ENCODE peak calls at places on chromosomes 6 and 20, in eight cellular contexts. S is LoVo; N is effector CD4-positive, alpha-beta T cell; T is lung; P is GDM1; J is non-pigmented ciliary epithelial cell; L is T-helper 2 cell treated with Interferon-gamma antibody and Interleukin-4, amounts not matched to agents 5 μg/mL and 100 μg/mL, for 36 hours; M is activated T-helper 1 cell treated with anti-CD3 and anti-CD28 coated beads, Interleukin-2, amount 50 U/mL, for 16 hours. F is an unnamed sample.

GRCh38 chr20:63346131-63347080 is 14.7 kb downstream of the CHRNA4 start:
- DNase-seq in J (no peak), M (no peak), L (no peak), T (no peak), P (no peak), S (no peak), N (no peak), F (no peak)

GRCh38 chr6:30613251-30614043 is 3.6 kb downstream of the PPP1R10 start:
- DNase-seq in N (no peak), S (no peak), P (no peak), L (no peak), T (no peak), M (no peak), J (no peak), F (no peak)

GRCh38 chr6:147285087-147285855 is 81.1 kb downstream of the STXBP5 start:
- DNase-seq in N (no peak), S (peak), T (no peak), L (no peak), M (no peak), J (peak), P (no peak), F (peak)

GRCh38 chr6:31462964-31463940 is 34.7 kb upstream of the MICB start:
- DNase-seq in J (peak), M (peak), P (no peak), L (peak), S (peak), T (peak), N (peak), F (peak)

GRCh38 chr6:12339808-12340487 is 49.8 kb downstream of the EDN1 start:
- DNase-seq in J (no peak), N (no peak), L (no peak), T (no peak), S (no peak), P (no peak), M (no peak), F (no peak)

GRCh38 chr6:3789018-3789895 is 37.7 kb upstream of the PXDC1 start:
- DNase-seq in L (no peak), N (no peak), P (no peak), M (no peak), J (no peak), T (no peak), S (no peak), F (no peak)

GRCh38 chr6:166595061-166595780 is 8.7 kb upstream of the RAMACL start:
- DNase-seq in P (no peak), J (peak), S (no peak), T (no peak), N (no peak), L (no peak), M (no peak), F (no peak)

GRCh38 chr20:18609741-18610140 is 21.9 kb downstream of the DTD1 start:
- DNase-seq in S (no peak), J (no peak), P (no peak), N (no peak), M (no peak), L (no peak), T (no peak), F (no peak)

GRCh38 chr20:48535556-48535955 is 292.2 kb downstream of the PREX1 start:
- DNase-seq in N (no peak), S (no peak), P (no peak), M (no peak), T (no peak), L (no peak), J (no peak), F (no peak)

GRCh38 chr6:108193835-108194234 is 28.0 kb downstream of the NR2E1 start:
- DNase-seq in T (no peak), P (no peak), S (no peak), L (no peak), J (no peak), N (no peak), M (no peak), F (no peak)

GRCh38 chr6:34030831-34031566 is 114.9 kb downstream of the GRM4 start:
- DNase-seq in L (no peak), J (no peak), P (no peak), M (no peak), T (no peak), S (no peak), N (no peak), F (no peak)

GRCh38 chr20:44304383-44304782 is 6.6 kb downstream of the FITM2 start:
- DNase-seq in L (no peak), T (no peak), S (no peak), N (no peak), J (no peak), P (no peak), M (no peak), F (no peak)

GRCh38 chr6:32046450-32047083 is 8.4 kb downstream of the CYP21A2 start:
- DNase-seq in S (no peak), L (no peak), P (no peak), T (no peak), N (no peak), J (no peak), M (no peak), F (no peak)

GRCh38 chr6:1686117-1687098 is 76.7 kb downstream of the FOXC1 start:
- DNase-seq in T (peak), L (no peak), N (no peak), S (peak), M (no peak), J (peak), P (no peak), F (no peak)

GRCh38 chr6:73471686-73472290 is 10.3 kb downstream of the MTO1 start:
- DNase-seq in S (no peak), L (no peak), T (no peak), J (no peak), P (no peak), M (no peak), N (no peak), F (no peak)

GRCh38 chr6:7200598-7201443 is 93.1 kb downstream of the RREB1 start:
- DNase-seq in M (no peak), N (no peak), L (no peak), J (no peak), S (no peak), P (no peak), T (peak), F (no peak)

GRCh38 chr6:88360203-88360797 is 194.2 kb upstream of the CNR1 start:
- DNase-seq in P (no peak), S (no peak), N (no peak), M (no peak), T (no peak), L (no peak), J (no peak), F (no peak)

GRCh38 chr6:69907981-69908498 is 41.7 kb downstream of the COL19A1 start:
- DNase-seq in N (no peak), L (no peak), P (no peak), T (no peak), S (no peak), M (no peak), J (no peak), F (no peak)

GRCh38 chr6:444653-445275 is 53.2 kb downstream of the IRF4 start:
- DNase-seq in J (no peak), M (no peak), T (no peak), S (no peak), P (no peak), N (peak), L (peak), F (no peak)

GRCh38 chr6:17968081-17968518 is 19.3 kb downstream of the KIF13A start:
- DNase-seq in N (no peak), M (no peak), L (no peak), T (no peak), J (no peak), P (no peak), S (no peak), F (no peak)

GRCh38 chr6:149888659-149889058 is 9.3 kb downstream of the RAET1E start:
- DNase-seq in P (no peak), S (no peak), L (no peak), T (no peak), N (no peak), M (no peak), J (no peak), F (no peak)

GRCh38 chr6:1027109-1027794 is 284.6 kb upstream of the FOXQ1 start:
- DNase-seq in N (no peak), L (no peak), P (no peak), T (no peak), J (no peak), S (peak), M (no peak), F (no peak)

GRCh38 chr6:105988321-105988720 is 97.8 kb upstream of the PRDM1 start:
- DNase-seq in S (no peak), P (no peak), J (no peak), T (no peak), N (no peak), M (no peak), L (no peak), F (no peak)

F was measured in smooth muscle cell of the brain vasculature.